ENCODE peak calls at places on chromosomes 4 and X, in nine cellular contexts. D, I, H, J, U, N, B, W and X are unnamed samples.

GRCh38 chr4:111879539-111879938 is 265.7 kb upstream of the FAM241A start:
- DNase-seq in U (no peak), B (no peak), W (no peak), D (no peak), I (no peak), N (no peak), H (no peak), J (no peak), X (no peak)

GRCh38 chrX:149493567-149494562 is 11.2 kb downstream of the IDS start:
- DNase-seq in N (no peak), W (no peak), B (no peak), D (peak), I (no peak), H (no peak), J (peak), U (no peak), X (no peak)

GRCh38 chr4:156968479-156968984 is 3.1 kb downstream of the PDGFC start:
- DNase-seq in W (no peak), I (no peak), D (peak), B (peak), N (peak), J (peak), H (peak), U (peak), X (peak)

GRCh38 chrX:39065051-39065871 is 264.0 kb downstream of the MID1IP1 start:
- DNase-seq in U (no peak), B (no peak), N (no peak), J (no peak), D (no peak), H (no peak), W (no peak), I (no peak), X (no peak)

GRCh38 chr4:118834960-118835895 is 698 bp downstream of the SEC24D start:
- DNase-seq in U (peak), D (peak), J (peak), B (peak), W (peak), I (peak), N (peak), H (peak), X (peak)

GRCh38 chr4:140702096-140702757 is 54.0 kb downstream of the TBC1D9 start:
- DNase-seq in H (no peak), N (no peak), U (no peak), D (no peak), B (no peak), W (no peak), J (no peak), I (no peak), X (no peak)

GRCh38 chrX:52363247-52363883 is 5.5 kb upstream of the XAGE2 start:
- DNase-seq in J (peak), H (peak), U (no peak), B (no peak), I (no peak), D (peak), W (no peak), N (no peak), X (no peak)

GRCh38 chrX:17355976-17356375 is 19.0 kb upstream of the NHS start:
- DNase-seq in J (no peak), H (no peak), I (no peak), W (no peak), D (no peak), N (no peak), B (no peak), U (no peak), X (no peak)

GRCh38 chr4:88244821-88245579 is 39.4 kb downstream of the PPM1K start:
- DNase-seq in U (no peak), D (peak), H (no peak), I (no peak), N (no peak), B (no peak), J (no peak), W (no peak), X (no peak)

GRCh38 chr4:5541154-5541553 is 167.2 kb downstream of the EVC2 start:
- DNase-seq in H (no peak), W (no peak), U (no peak), I (no peak), B (no peak), N (no peak), J (no peak), D (no peak), X (no peak)

GRCh38 chr4:187256897-187257296 is 533.2 kb upstream of the FAT1 start:
- DNase-seq in H (no peak), D (no peak), W (no peak), J (no peak), U (no peak), N (no peak), B (no peak), I (no peak), X (no peak)

GRCh38 chrX:39017062-39017461 is 215.8 kb downstream of the MID1IP1 start:
- DNase-seq in W (no peak), H (peak), J (no peak), B (no peak), D (no peak), N (peak), U (no peak), I (no peak), X (no peak)

GRCh38 chr4:26325191-26325590 is 4.4 kb downstream of the RBPJ start:
- DNase-seq in U (no peak), H (peak), W (no peak), B (peak), D (no peak), N (no peak), I (no peak), J (peak), X (no peak)

GRCh38 chrX:135625995-135626394 is 87.4 kb upstream of the CT45A1 start:
- DNase-seq in U (no peak), J (peak), H (peak), D (no peak), N (no peak), W (no peak), I (no peak), B (no peak), X (no peak)

GRCh38 chrX:42978655-42979379 is 200.9 kb upstream of the PPP1R2C start:
- DNase-seq in D (no peak), I (no peak), H (no peak), W (no peak), B (no peak), N (no peak), U (no peak), J (no peak), X (no peak)

GRCh38 chrX:82230013-82230412 is 1028.1 kb downstream of the SH3BGRL start:
- DNase-seq in U (no peak), I (no peak), D (peak), N (no peak), J (peak), W (no peak), B (no peak), H (no peak), X (no peak)

GRCh38 chr4:123939621-123940020 is 543.0 kb downstream of the SPRY1 start:
- DNase-seq in W (no peak), I (no peak), U (no peak), J (no peak), N (no peak), H (no peak), D (no peak), B (peak), X (peak)

GRCh38 chr4:92304636-92305035 is 870 bp downstream of the GRID2 start:
- DNase-seq in H (no peak), W (no peak), I (no peak), U (peak), J (no peak), B (no peak), D (no peak), N (no peak), X (no peak)

GRCh38 chr4:17687237-17687857 is 72.9 kb downstream of the MED28 start:
- DNase-seq in B (no peak), I (no peak), W (no peak), N (no peak), J (no peak), D (peak), U (peak), H (no peak), X (no peak)

GRCh38 chr4:112514449-112515277 is 1.3 kb downstream of the NEUROG2 start:
- DNase-seq in W (no peak), H (no peak), I (no peak), B (no peak), D (no peak), J (no peak), N (no peak), U (no peak), X (no peak)

GRCh38 chr4:113383111-113383785 is 333.8 kb downstream of the ANK2 start:
- DNase-seq in I (no peak), H (no peak), U (no peak), D (no peak), J (no peak), B (peak), W (no peak), N (no peak), X (peak)

GRCh38 chr4:54085284-54085683 is 14.7 kb upstream of the GSX2 start:
- DNase-seq in U (no peak), B (no peak), N (no peak), J (no peak), D (no peak), W (no peak), H (no peak), I (no peak), X (no peak)

GRCh38 chrX:15675490-15675921 is 10.9 kb upstream of the CLTRN start:
- DNase-seq in H (peak), N (peak), B (peak), D (peak), J (peak), I (peak), U (peak), W (peak), X (peak)

GRCh38 chr4:42282081-42282901 is 115.0 kb upstream of the SHISA3 start:
- DNase-seq in J (peak), D (peak), W (no peak), I (no peak), N (no peak), B (peak), H (peak), U (peak), X (peak)

GRCh38 chrX:1086444-1087409 is 125.7 kb downstream of the CRLF2 start:
- DNase-seq in W (peak), I (no peak), J (no peak), D (no peak), U (no peak), H (no peak), N (no peak), B (no peak), X (peak)

GRCh38 chr4:48162162-48162561 is 28.1 kb upstream of the TXK start:
- DNase-seq in N (no peak), J (no peak), B (no peak), I (no peak), W (no peak), H (no peak), D (no peak), U (no peak), X (no peak)

GRCh38 chr4:89072921-89073320 is 15.9 kb upstream of the FAM13A start:
- DNase-seq in U (no peak), J (no peak), H (no peak), W (no peak), N (no peak), I (no peak), B (no peak), D (peak), X (no peak)

GRCh38 chr4:140252144-140252741 is 98.3 kb upstream of the MAML3 start:
- DNase-seq in D (peak), H (no peak), W (peak), U (peak), B (no peak), J (peak), I (no peak), N (no peak), X (no peak)

GRCh38 chr4:181991374-181991773 is 251.8 kb upstream of the TENM3 start:
- DNase-seq in B (no peak), I (no peak), J (no peak), W (no peak), N (no peak), H (no peak), U (no peak), D (no peak), X (no peak)

GRCh38 chr4:149264093-149264733 is 551.4 kb downstream of the IQCM start:
- DNase-seq in U (peak), D (peak), J (peak), W (no peak), B (peak), N (peak), H (peak), I (no peak), X (peak)

GRCh38 chrX:150849486-150849885 is 49.0 kb downstream of the CD99L2 start:
- DNase-seq in W (no peak), B (no peak), H (no peak), J (no peak), I (no peak), D (no peak), N (no peak), U (no peak), X (no peak)

GRCh38 chr4:145939856-145940255 is 1.2 kb upstream of the ZNF827 start:
- DNase-seq in D (no peak), B (no peak), U (no peak), J (no peak), W (no peak), N (no peak), H (no peak), I (no peak), X (no peak)

GRCh38 chrX:114472788-114473187 is 111.1 kb upstream of the HTR2C start:
- DNase-seq in D (no peak), B (no peak), H (no peak), I (no peak), W (no peak), J (no peak), U (no peak), N (no peak), X (no peak)
- TF ChIP-seq CTCF in D (no peak), B (no peak), H (no peak), I (no peak), W (no peak), J (no peak), U (no peak), N (no peak), X (no peak)

DNA sequence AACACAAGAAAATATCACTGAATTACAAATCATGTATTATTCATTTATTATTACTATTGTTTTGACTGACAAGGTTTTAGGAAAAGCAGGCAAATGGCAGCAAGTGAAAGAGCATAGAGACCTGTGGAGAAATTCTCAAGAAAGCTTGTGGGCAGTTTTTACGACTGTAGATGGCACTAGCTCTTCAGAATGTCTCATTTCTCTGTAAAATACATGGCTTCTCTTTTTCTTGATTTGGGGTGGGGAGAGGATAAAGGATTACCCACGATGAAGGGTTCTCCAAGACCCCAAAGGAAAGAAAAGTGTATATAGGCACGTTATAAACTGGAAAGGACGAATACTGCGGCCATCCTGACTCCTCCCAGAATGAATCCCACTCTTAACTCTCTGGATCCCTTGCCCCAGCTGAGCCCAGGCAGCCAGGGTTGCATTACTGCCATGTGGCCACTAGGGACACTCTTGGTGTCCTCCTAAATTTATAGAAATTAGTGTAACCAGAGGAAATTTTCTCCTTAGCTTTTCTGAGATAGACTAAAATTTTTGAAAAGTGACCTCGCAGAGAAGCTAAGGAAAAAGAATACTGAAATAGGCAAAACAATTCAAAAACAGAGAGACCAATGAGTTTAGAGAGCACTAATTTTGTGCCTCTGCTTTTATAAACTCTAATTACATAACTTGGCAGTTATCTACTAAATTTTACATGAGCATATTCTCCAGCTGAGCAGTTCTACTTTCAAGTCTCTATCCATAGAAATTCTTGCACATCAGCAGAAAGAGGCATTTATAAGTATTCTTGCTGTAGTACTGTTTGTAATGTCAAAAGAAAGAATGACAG is 37.7 kb upstream of the PCDH19 start:
- DNase-seq in B (peak), D (peak), W (no peak), J (peak), H (peak), U (peak), N (no peak), I (no peak), X (no peak)
- TF ChIP-seq CTCF in B (peak), D (peak), W (peak), J (peak), H (peak), U (peak), N (peak), I (peak), X (peak)

DNA sequence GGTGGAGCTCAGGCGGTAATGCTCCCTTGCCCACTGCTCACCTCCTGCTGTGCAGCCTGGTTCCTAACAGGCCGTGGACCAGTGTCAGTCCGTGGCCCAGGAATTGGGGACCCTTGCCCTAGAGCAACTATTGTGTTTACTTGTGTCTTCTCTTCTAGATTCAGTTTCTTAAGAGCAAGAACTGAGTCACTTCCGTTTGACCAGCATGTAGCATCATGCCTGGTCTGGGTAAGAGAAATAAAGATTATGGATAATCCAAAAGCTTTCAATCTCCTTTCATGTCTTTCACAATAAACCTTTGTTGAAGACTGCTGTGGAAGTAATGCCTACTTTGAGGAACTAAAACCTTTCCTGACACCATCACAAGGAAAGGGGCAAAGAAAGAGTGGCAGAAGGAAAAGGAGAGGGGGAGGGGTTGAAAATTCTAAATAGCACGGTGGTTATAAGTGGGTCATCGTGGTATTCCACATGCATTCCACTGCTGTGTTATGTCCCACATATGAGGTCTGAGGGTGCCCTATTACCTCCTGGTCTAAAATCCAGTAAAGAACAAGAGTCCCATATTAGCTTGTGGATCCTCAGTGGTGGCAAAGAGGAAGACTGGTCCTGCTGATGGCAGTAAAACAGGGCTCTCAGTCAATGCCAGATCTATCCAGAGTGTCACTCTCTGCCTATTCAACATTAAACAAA is 133.4 kb downstream of the RASL11B start:
- DNase-seq in B (no peak), U (no peak), N (no peak), I (no peak), J (no peak), W (no peak), H (no peak), D (no peak), X (no peak)
- TF ChIP-seq CTCF in B (no peak), U (no peak), N (no peak), I (no peak), J (no peak), W (no peak), H (no peak), D (no peak), X (no peak)

GRCh38 chr4:151643564-151643963 is 117.2 kb downstream of the GATB start:
- DNase-seq in W (no peak), H (no peak), U (no peak), J (no peak), B (no peak), N (no peak), I (no peak), D (no peak), X (no peak)

GRCh38 chr4:151641983-151642382 is 118.8 kb downstream of the GATB start:
- DNase-seq in I (no peak), D (no peak), U (no peak), J (peak), H (no peak), N (no peak), W (no peak), B (no peak), X (no peak)

GRCh38 chr4:151641167-151641566 is 119.6 kb downstream of the GATB start:
- DNase-seq in U (no peak), N (no peak), D (no peak), B (no peak), J (peak), I (no peak), H (no peak), W (no peak), X (no peak)

GRCh38 chr4:151646322-151646721 is 114.5 kb downstream of the GATB start:
- DNase-seq in D (no peak), H (no peak), U (no peak), B (no peak), I (no peak), J (no peak), N (no peak), W (no peak), X (no peak)

GRCh38 chr4:151644625-151645024 is 116.2 kb downstream of the GATB start:
- DNase-seq in I (no peak), J (peak), N (no peak), W (no peak), U (no peak), D (peak), H (peak), B (no peak), X (no peak)
- TF ChIP-seq CTCF in I (no peak), J (peak), N (no peak), W (peak), U (no peak), D (no peak), H (no peak), B (peak), X (peak)